ENCODE peak calls at places on chromosomes 6 and 20, in five cellular contexts. E is choroid plexus epithelial cell, D is lower lobe of right lung, V is progenitor cell of endocrine pancreas, C is nephron progenitor cell. L is an unnamed sample.

GRCh38 chr20:22581437-22582385 is 2.7 kb downstream of the FOXA2 start:
- DNase-seq in E (no peak), D (peak), V (no peak), C (peak), L (no peak)

GRCh38 chr20:14512856-14513255 is 175.4 kb upstream of the FLRT3 start:
- DNase-seq in E (no peak), D (no peak), V (no peak), C (no peak), L (no peak)

GRCh38 chr6:19336579-19336978 is 500.6 kb upstream of the ID4 start:
- DNase-seq in E (no peak), D (no peak), V (no peak), C (no peak), L (no peak)

GRCh38 chr6:73637404-73637803 is 16.4 kb downstream of the SLC17A5 start:
- DNase-seq in E (no peak), D (no peak), V (no peak), C (no peak), L (no peak)

GRCh38 chr6:80143312-80143960 is 37.0 kb downstream of the BCKDHB start:
- DNase-seq in E (peak), D (peak), V (no peak), C (no peak), L (peak)

GRCh38 chr6:2780109-2780730 is 15.0 kb downstream of the WRNIP1 start:
- DNase-seq in E (no peak), D (no peak), V (no peak), C (no peak), L (no peak)

GRCh38 chr6:132007474-132008190 is 56.5 kb upstream of the CCN2 start:
- DNase-seq in E (peak), D (no peak), V (no peak), C (no peak), L (no peak)

GRCh38 chr6:10373642-10374359 is 41.1 kb downstream of the TFAP2A start:
- DNase-seq in E (no peak), D (no peak), V (no peak), C (no peak), L (no peak)

GRCh38 chr6:37615564-37616340 is 81.9 kb downstream of the MDGA1 start:
- DNase-seq in E (peak), D (no peak), V (no peak), C (no peak), L (no peak)

GRCh38 chr20:37627767-37628130 is 66.1 kb upstream of the CTNNBL1 start:
- DNase-seq in E (no peak), D (no peak), V (no peak), C (no peak), L (no peak)

GRCh38 chr6:162817196-162817595 is 89.4 kb downstream of the PACRG start:
- DNase-seq in E (no peak), D (no peak), V (no peak), C (no peak), L (no peak)

GRCh38 chr6:157994126-157994795 is 12.6 kb downstream of the SYNJ2 start:
- DNase-seq in E (no peak), D (no peak), V (no peak), C (no peak), L (no peak)

GRCh38 chr6:72032056-72032455 is 145.7 kb downstream of the RIMS1 start:
- DNase-seq in E (peak), D (no peak), V (no peak), C (no peak), L (no peak)

GRCh38 chr6:43276180-43277082 is 21.6 kb upstream of the SLC22A7 start:
- DNase-seq in E (peak), D (no peak), V (no peak), C (no peak), L (no peak)

GRCh38 chr6:163725008-163725941 is 310.8 kb downstream of the QKI start:
- DNase-seq in E (no peak), D (no peak), V (no peak), C (no peak), L (no peak)

GRCh38 chr20:45345104-45345936 is 2.9 kb downstream of the SDC4 start:
- DNase-seq in E (no peak), D (peak), V (no peak), C (no peak), L (no peak)

GRCh38 chr6:56655996-56656395 is 13.3 kb upstream of the DST start:
- DNase-seq in E (no peak), D (no peak), V (no peak), C (no peak), L (no peak)

GRCh38 chr20:35238170-35238569 is 11.7 kb downstream of the MMP24 start:
- DNase-seq in E (no peak), D (no peak), V (no peak), C (no peak), L (no peak)

GRCh38 chr6:46098678-46099077 is 31.1 kb upstream of the ENPP4 start:
- DNase-seq in E (no peak), D (peak), V (no peak), C (no peak), L (no peak)

GRCh38 chr6:52389626-52390360 is 27.8 kb downstream of the PAQR8 start:
- DNase-seq in E (peak), D (peak), V (no peak), C (no peak), L (no peak)

GRCh38 chr6:22551280-22551679 is 18.1 kb upstream of the HDGFL1 start:
- DNase-seq in E (peak), D (no peak), V (no peak), C (no peak), L (no peak)

DNA sequence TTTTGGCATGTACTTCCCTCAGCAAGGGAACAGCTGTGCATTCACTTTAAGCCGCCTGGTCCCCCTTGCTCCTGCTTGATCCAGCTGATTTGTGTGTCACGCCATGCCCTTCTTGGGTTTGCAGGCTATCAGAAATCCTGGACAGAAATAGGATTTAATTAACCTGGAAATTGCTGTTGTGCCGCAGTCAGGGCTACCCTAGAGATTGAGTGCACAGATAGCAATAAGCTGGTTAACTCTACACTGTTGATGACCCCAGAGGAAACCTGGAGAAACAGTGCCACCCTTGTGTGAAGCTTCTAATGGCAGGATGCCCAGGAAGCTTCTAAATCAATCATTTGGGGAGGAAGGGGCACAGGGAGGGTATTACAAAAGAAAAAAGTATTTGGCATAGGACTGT is 199.0 kb downstream of the JARID2 start:
- DNase-seq in E (no peak), D (no peak), V (no peak), C (no peak), L (no peak)
- TF ChIP-seq CTCF in E (no peak), D (no peak), V (peak), C (no peak), L (no peak)

GRCh38 chr6:624979-625378 is 31.9 kb downstream of the HUS1B start:
- DNase-seq in E (peak), D (no peak), V (no peak), C (peak), L (no peak)
- TF ChIP-seq CTCF in E (peak), D (peak), V (no peak), C (no peak), L (no peak)

GRCh38 chr6:166950443-166950821 is 5.9 kb downstream of the RNASET2 start:
- DNase-seq in E (no peak), D (no peak), V (no peak), C (no peak), L (no peak)
- TF ChIP-seq CTCF in E (no peak), D (no peak), V (no peak), C (no peak), L (no peak)

GRCh38 chr20:43544501-43544900 is 14.3 kb upstream of the SGK2 start:
- DNase-seq in E (no peak), D (no peak), V (no peak), C (no peak), L (no peak)

GRCh38 chr20:43548273-43548880 is 10.4 kb upstream of the SGK2 start:
- DNase-seq in E (no peak), D (no peak), V (no peak), C (no peak), L (no peak)

GRCh38 chr20:43542674-43543073 is 16.2 kb upstream of the SGK2 start:
- DNase-seq in E (no peak), D (no peak), V (no peak), C (no peak), L (no peak)

GRCh38 chr20:43543138-43543537 is 15.7 kb upstream of the SGK2 start:
- DNase-seq in E (no peak), D (no peak), V (no peak), C (no peak), L (no peak)

DNA sequence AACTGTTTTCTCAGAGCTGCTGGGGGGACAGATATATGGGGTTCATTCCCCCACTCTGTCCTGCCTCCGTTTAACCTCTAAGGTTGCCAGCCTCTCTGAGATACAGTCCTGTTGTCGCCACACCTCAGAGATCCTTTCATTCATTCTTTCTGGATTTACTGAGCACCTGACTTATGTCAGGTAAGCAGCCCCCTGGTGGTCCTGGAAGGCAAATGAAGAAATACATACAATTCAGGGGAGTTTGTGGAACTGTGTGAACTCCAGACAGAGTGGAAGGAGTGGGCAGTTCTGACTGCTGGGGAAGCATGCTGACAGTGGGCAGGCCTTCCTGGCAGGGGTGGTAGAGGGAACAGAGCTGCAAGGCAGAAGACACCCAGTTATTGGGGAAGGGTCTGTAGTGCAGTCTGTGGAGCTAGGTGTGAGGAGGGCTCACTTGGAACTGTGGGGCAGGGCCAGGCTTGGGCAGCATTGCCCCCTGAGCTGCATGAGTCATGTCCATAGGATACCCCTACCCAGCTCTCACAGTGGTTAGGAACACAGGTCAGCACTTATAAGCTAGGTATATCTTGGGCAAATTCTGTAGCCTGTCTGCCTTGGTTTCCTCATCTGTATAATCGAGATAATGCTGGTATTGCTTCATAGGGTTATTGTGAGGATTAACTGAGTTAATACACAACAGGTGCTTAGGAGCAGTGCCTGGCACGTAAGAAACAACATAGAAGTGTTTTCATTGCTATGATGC is 12.8 kb upstream of the SGK2 start:
- DNase-seq in E (no peak), D (no peak), V (no peak), C (no peak), L (no peak)
- TF ChIP-seq CTCF in E (no peak), D (no peak), V (no peak), C (no peak), L (no peak)

GRCh38 chr20:3407426-3408250 is at the start of gene DNAAF9:
- DNase-seq in E (peak), D (peak), V (peak), C (peak), L (peak)
- TF ChIP-seq CTCF in E (no peak), D (peak), V (peak), C (peak), L (peak)

GRCh38 chr6:100232791-100233573 is 231.7 kb downstream of the SIM1 start:
- DNase-seq in E (no peak), D (no peak), V (no peak), C (no peak), L (no peak)

GRCh38 chr6:100234625-100235024 is 230.1 kb downstream of the SIM1 start:
- DNase-seq in E (no peak), D (no peak), V (no peak), C (no peak), L (no peak)

GRCh38 chr6:100240798-100241197 is 223.9 kb downstream of the SIM1 start:
- DNase-seq in E (no peak), D (no peak), V (no peak), C (no peak), L (no peak)

GRCh38 chr6:100237881-100238280 is 226.8 kb downstream of the SIM1 start:
- DNase-seq in E (peak), D (no peak), V (no peak), C (no peak), L (no peak)
- TF ChIP-seq CTCF in E (no peak), D (no peak), V (no peak), C (no peak), L (no peak)

GRCh38 chr20:3218307-3218988 is 9.2 kb downstream of the ITPA start:
- DNase-seq in E (peak), D (peak), V (peak), C (peak), L (no peak)
- TF ChIP-seq CTCF in E (peak), D (peak), V (peak), C (peak), L (peak)